ENCODE peak calls at places on chromosomes 6 and 20, in eight cellular contexts. W is stimulated activated CD4-positive, alpha-beta T cell treated with anti-CD3 and anti-CD28 coated beads, Interleukin-15, amount 100 ng/mL, for 24 hours; C is effector memory CD4-positive, alpha-beta T cell; P is activated naive CD8-positive, alpha-beta T cell treated with anti-CD3 and anti-CD28 coated beads, Interleukin-2, amount 50 U/mL, for 24 hours; J is HTR-8/SVneo; B is BE2C; A is GOT3; H is left ventricle myocardium inferior. X is an unnamed sample.

GRCh38 chr20:49615401-49616153 is 47.6 kb upstream of the PTGIS start:
- DNase-seq in H (peak; percentile 82), C (no peak), W (no peak), J (no peak), P (no peak), B (peak; percentile 43), A (no peak), X (peak; percentile 57)

GRCh38 chr20:34012330-34012729 is 18.6 kb downstream of the RALY start:
- DNase-seq in W (no peak), H (no peak), P (no peak), J (no peak), A (no peak), B (no peak), C (no peak), X (no peak)

GRCh38 chr6:113364781-113365545 is 492.2 kb upstream of the MARCKS start:
- DNase-seq in C (no peak), J (no peak), A (no peak), P (no peak), H (no peak), B (no peak), W (no peak), X (no peak)

GRCh38 chr20:39880890-39881289 is 808.1 kb downstream of the MAFB start:
- DNase-seq in A (no peak), C (no peak), H (no peak), W (no peak), P (no peak), J (no peak), B (no peak), X (no peak)

GRCh38 chr6:163170294-163170883 is 244.1 kb upstream of the QKI start:
- DNase-seq in B (peak; percentile 38), C (no peak), A (no peak), P (peak; percentile 32), H (no peak), W (peak; percentile 46), J (peak; percentile 18), X (no peak)

GRCh38 chr6:141103246-141103645 is 1029.5 kb upstream of the GJE1 start:
- DNase-seq in C (no peak), H (no peak), B (no peak), J (no peak), W (no peak), A (no peak), P (no peak), X (no peak)

GRCh38 chr20:59891581-59891980 is 41.9 kb downstream of the SYCP2 start:
- DNase-seq in P (no peak), A (no peak), B (no peak), J (no peak), C (no peak), H (no peak), W (no peak), X (no peak)

GRCh38 chr6:118812972-118813371 is 81.0 kb upstream of the ASF1A start:
- DNase-seq in A (no peak), P (no peak), W (no peak), J (no peak), H (no peak), C (no peak), B (no peak), X (no peak)

GRCh38 chr6:111852704-111853103 is 20.5 kb downstream of the FYN start:
- DNase-seq in W (no peak), H (no peak), P (no peak), J (no peak), A (no peak), C (no peak), B (no peak), X (no peak)